ENCODE peak calls at places on chromosome 7, in ten cellular contexts. N, C, I, T, X, K, P, R, F and B are unnamed samples.

GRCh38 chr7:101814996-101815825 is 2.2 kb upstream of the CUX1 start:
- DNase-seq in N (peak), C (no peak), I (peak), T (peak), X (no peak), K (no peak), P (no peak), R (peak), F (peak), B (peak)

GRCh38 chr7:135980665-135981180 is 3.6 kb upstream of the MTPN start:
- DNase-seq in N (peak), C (peak), I (peak), T (peak), X (peak), K (peak), P (peak), R (peak), F (peak), B (peak)

GRCh38 chr7:150631084-150631824 is 931 bp downstream of the GIMAP6 start:
- DNase-seq in N (peak), C (no peak), I (no peak), T (no peak), X (no peak), K (no peak), P (no peak), R (peak), F (no peak), B (peak)

GRCh38 chr7:104328308-104328969 is at the start of gene LHFPL3:
- DNase-seq in N (no peak), C (peak), I (peak), T (no peak), X (no peak), K (no peak), P (no peak), R (peak), F (peak), B (peak)

GRCh38 chr7:95434501-95435421 is at the start of gene PON2:
- DNase-seq in N (peak), C (peak), I (peak), T (peak), X (peak), K (peak), P (no peak), R (peak), F (peak), B (peak)

GRCh38 chr7:79050592-79050991 is 402.9 kb downstream of the MAGI2 start:
- DNase-seq in N (no peak), C (peak), I (no peak), T (no peak), X (peak), K (no peak), P (peak), R (no peak), F (no peak), B (no peak)

GRCh38 chr7:50677279-50677996 is 105.3 kb downstream of the GRB10 start:
- DNase-seq in N (no peak), C (no peak), I (no peak), T (no peak), X (no peak), K (no peak), P (no peak), R (no peak), F (no peak), B (no peak)

GRCh38 chr7:29199776-29200175 is 5.2 kb downstream of the CHN2 start:
- DNase-seq in N (no peak), C (no peak), I (no peak), T (no peak), X (no peak), K (no peak), P (no peak), R (no peak), F (no peak), B (no peak)

GRCh38 chr7:40186586-40186985 is 51.8 kb downstream of the SUGCT start:
- DNase-seq in N (no peak), C (no peak), I (no peak), T (no peak), X (no peak), K (no peak), P (no peak), R (no peak), F (no peak), B (no peak)